ENCODE peak calls at places on chromosome 20, in four cellular contexts. One of them, this sample, is unnamed.

GRCh38 chr20:36491901-36492617 is 49.3 kb upstream of the MYL9 start:
- DNase-seq in effector CD4-positive, alpha-beta T cell: peak
- DNase-seq in Ammon's horn: no peak
- DNase-seq in NK-92 treated with Interleukin-12 subunit alpha and Interleukin-12 subunit beta, amount 100 ng/mL, for 24 hours: peak
- DNase-seq in this sample: no peak

GRCh38 chr20:59764037-59764436 is 159.7 kb downstream of the PHACTR3 start:
- DNase-seq in effector CD4-positive, alpha-beta T cell: no peak
- DNase-seq in Ammon's horn: no peak
- DNase-seq in NK-92 treated with Interleukin-12 subunit alpha and Interleukin-12 subunit beta, amount 100 ng/mL, for 24 hours: no peak
- DNase-seq in this sample: no peak

GRCh38 chr20:51456511-51457280 is 85.8 kb downstream of the NFATC2 start:
- DNase-seq in effector CD4-positive, alpha-beta T cell: no peak
- DNase-seq in Ammon's horn: peak
- DNase-seq in NK-92 treated with Interleukin-12 subunit alpha and Interleukin-12 subunit beta, amount 100 ng/mL, for 24 hours: no peak
- DNase-seq in this sample: no peak

GRCh38 chr20:10093087-10093591 is 58.4 kb downstream of the ANKEF1 start:
- DNase-seq in effector CD4-positive, alpha-beta T cell: no peak
- DNase-seq in Ammon's horn: peak
- DNase-seq in NK-92 treated with Interleukin-12 subunit alpha and Interleukin-12 subunit beta, amount 100 ng/mL, for 24 hours: no peak
- DNase-seq in this sample: no peak

GRCh38 chr20:58880994-58881752 is 28.7 kb downstream of the GNAS start:
- DNase-seq in effector CD4-positive, alpha-beta T cell: no peak
- DNase-seq in Ammon's horn: no peak
- DNase-seq in NK-92 treated with Interleukin-12 subunit alpha and Interleukin-12 subunit beta, amount 100 ng/mL, for 24 hours: no peak
- DNase-seq in this sample: no peak

GRCh38 chr20:8515810-8516435 is 383.9 kb downstream of the PLCB1 start:
- DNase-seq in effector CD4-positive, alpha-beta T cell: no peak
- DNase-seq in Ammon's horn: no peak
- DNase-seq in NK-92 treated with Interleukin-12 subunit alpha and Interleukin-12 subunit beta, amount 100 ng/mL, for 24 hours: no peak
- DNase-seq in this sample: no peak

GRCh38 chr20:8216375-8217200 is 84.5 kb downstream of the PLCB1 start:
- DNase-seq in effector CD4-positive, alpha-beta T cell: no peak
- DNase-seq in Ammon's horn: no peak
- DNase-seq in NK-92 treated with Interleukin-12 subunit alpha and Interleukin-12 subunit beta, amount 100 ng/mL, for 24 hours: no peak
- DNase-seq in this sample: no peak

GRCh38 chr20:24165336-24166126 is 177.0 kb upstream of the GGTLC1 start:
- DNase-seq in effector CD4-positive, alpha-beta T cell: no peak
- DNase-seq in Ammon's horn: no peak
- DNase-seq in NK-92 treated with Interleukin-12 subunit alpha and Interleukin-12 subunit beta, amount 100 ng/mL, for 24 hours: no peak
- DNase-seq in this sample: no peak

GRCh38 chr20:16083639-16084280 is 489.5 kb downstream of the KIF16B start:
- DNase-seq in effector CD4-positive, alpha-beta T cell: no peak
- DNase-seq in Ammon's horn: no peak
- DNase-seq in NK-92 treated with Interleukin-12 subunit alpha and Interleukin-12 subunit beta, amount 100 ng/mL, for 24 hours: no peak
- DNase-seq in this sample: no peak

GRCh38 chr20:37935435-37935834 is 32.5 kb downstream of the VSTM2L start:
- DNase-seq in effector CD4-positive, alpha-beta T cell: no peak
- DNase-seq in Ammon's horn: no peak
- DNase-seq in NK-92 treated with Interleukin-12 subunit alpha and Interleukin-12 subunit beta, amount 100 ng/mL, for 24 hours: no peak
- DNase-seq in this sample: no peak

This sample was measured in NCI-H526 treated with DMSO at 0.1 percent for 48 hours.